ENCODE peak calls at places on chromosomes 4 and X, in six cellular contexts. One of them, this sample, is unnamed. For H3K4me1 and H3K9me2, the result is how much of the 10 kb centered on the place peaks cover.

GRCh38 chrX:50081282-50081955 is 119.4 kb downstream of the AKAP4 start:
- DNase-seq in HCT116: no peak
- DNase-seq in SK-N-SH: peak
- DNase-seq in PC-3: peak
- DNase-seq in Karpas-422: peak
- DNase-seq in GM23248: peak
- DNase-seq in this sample: no peak

GRCh38 chrX:13520441-13520840 is 49.0 kb upstream of the EGFL6 start:
- DNase-seq in SK-N-SH: no peak
- DNase-seq in PC-3: peak
- DNase-seq in HCT116: no peak
- DNase-seq in Karpas-422: no peak
- DNase-seq in GM23248: no peak
- DNase-seq in this sample: no peak

GRCh38 chrX:68139791-68140190 is 293.5 kb downstream of the OPHN1 start:
- DNase-seq in GM23248: peak
- DNase-seq in SK-N-SH: no peak
- DNase-seq in HCT116: no peak
- DNase-seq in Karpas-422: no peak
- DNase-seq in PC-3: no peak
- DNase-seq in this sample: no peak

GRCh38 chr4:101400096-101400495 is 52.8 kb upstream of the PPP3CA start:
- DNase-seq in GM23248: peak
- DNase-seq in HCT116: no peak
- DNase-seq in SK-N-SH: no peak
- DNase-seq in Karpas-422: no peak
- DNase-seq in PC-3: peak
- DNase-seq in this sample: no peak

GRCh38 chr4:23878912-23879732 is 10.7 kb downstream of the PPARGC1A start:
- DNase-seq in PC-3: no peak
- DNase-seq in GM23248: no peak
- DNase-seq in SK-N-SH: no peak
- DNase-seq in HCT116: no peak
- DNase-seq in Karpas-422: no peak
- DNase-seq in this sample: no peak

GRCh38 chr4:40927108-40927507 is 177.4 kb downstream of the NSUN7 start:
- DNase-seq in HCT116: no peak
- DNase-seq in PC-3: no peak
- DNase-seq in GM23248: no peak
- DNase-seq in Karpas-422: no peak
- DNase-seq in SK-N-SH: no peak
- DNase-seq in this sample: no peak

GRCh38 chr4:176587920-176588319 is 204.8 kb downstream of the VEGFC start:
- DNase-seq in GM23248: peak
- DNase-seq in SK-N-SH: no peak
- DNase-seq in Karpas-422: no peak
- DNase-seq in HCT116: no peak
- DNase-seq in PC-3: no peak
- DNase-seq in this sample: no peak

GRCh38 chr4:7956306-7957112 is 16.8 kb upstream of the AFAP1 start:
- DNase-seq in HCT116: no peak
- DNase-seq in SK-N-SH: peak
- DNase-seq in Karpas-422: no peak
- DNase-seq in GM23248: peak
- DNase-seq in PC-3: peak
- DNase-seq in this sample: no peak

GRCh38 chrX:119736206-119736764 is 22.1 kb upstream of the SOWAHD start:
- DNase-seq in PC-3: no peak
- DNase-seq in HCT116: no peak
- DNase-seq in SK-N-SH: no peak
- DNase-seq in GM23248: no peak
- DNase-seq in Karpas-422: no peak
- DNase-seq in this sample: no peak

GRCh38 chrX:123834116-123834515 is 25.7 kb upstream of the XIAP start:
- DNase-seq in HCT116: no peak
- DNase-seq in GM23248: no peak
- DNase-seq in SK-N-SH: no peak
- DNase-seq in Karpas-422: no peak
- DNase-seq in PC-3: no peak
- DNase-seq in this sample: no peak
- H3K4me1 ChIP-seq in HCT116: under half
- H3K4me1 ChIP-seq in GM23248: under half
- H3K4me1 ChIP-seq in SK-N-SH: under half
- H3K4me1 ChIP-seq in Karpas-422: under half
- H3K4me1 ChIP-seq in PC-3: under half
- H3K4me1 ChIP-seq in this sample: under half

DNA sequence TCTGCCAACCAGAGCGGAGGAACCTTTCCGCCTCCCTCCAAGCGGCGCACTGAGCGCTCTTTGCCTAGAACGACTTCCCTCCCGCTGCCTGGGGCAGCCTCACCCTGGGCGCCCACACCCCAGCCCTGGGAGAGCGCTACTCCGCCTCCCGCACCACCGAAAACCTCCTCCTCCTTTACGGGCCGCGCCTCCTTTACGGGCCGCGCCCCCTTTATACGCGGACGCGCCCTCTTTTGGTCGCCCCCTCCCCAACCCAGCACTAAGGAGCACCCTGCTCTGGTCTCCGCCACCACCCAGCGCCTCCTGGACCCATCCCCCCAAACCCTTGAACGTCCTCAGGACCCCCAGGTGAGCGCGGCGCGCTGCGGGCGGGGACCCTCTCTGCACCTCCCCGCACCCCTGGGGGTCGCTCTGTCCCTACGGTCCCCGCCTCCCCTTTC is 586 bp upstream of the NSG1 start:
- DNase-seq in HCT116: no peak
- DNase-seq in PC-3: no peak
- DNase-seq in Karpas-422: no peak
- DNase-seq in GM23248: no peak
- DNase-seq in SK-N-SH: peak
- DNase-seq in this sample: no peak
- H3K9ac ChIP-seq in HCT116: no peak
- H3K9ac ChIP-seq in PC-3: no peak
- H3K9ac ChIP-seq in Karpas-422: no peak
- H3K9ac ChIP-seq in GM23248: no peak
- H3K9ac ChIP-seq in SK-N-SH: peak
- H3K9ac ChIP-seq in this sample: no peak

GRCh38 chr4:38803833-38804653 is 548 bp downstream of the TLR1 start:
- DNase-seq in GM23248: no peak
- DNase-seq in SK-N-SH: no peak
- DNase-seq in HCT116: no peak
- DNase-seq in Karpas-422: peak
- DNase-seq in PC-3: peak
- DNase-seq in this sample: peak
- H3K9me2 ChIP-seq in GM23248: under half
- H3K9me2 ChIP-seq in SK-N-SH: under half
- H3K9me2 ChIP-seq in HCT116: under half
- H3K9me2 ChIP-seq in Karpas-422: under half
- H3K9me2 ChIP-seq in PC-3: under half
- H3K9me2 ChIP-seq in this sample: under half

DNA sequence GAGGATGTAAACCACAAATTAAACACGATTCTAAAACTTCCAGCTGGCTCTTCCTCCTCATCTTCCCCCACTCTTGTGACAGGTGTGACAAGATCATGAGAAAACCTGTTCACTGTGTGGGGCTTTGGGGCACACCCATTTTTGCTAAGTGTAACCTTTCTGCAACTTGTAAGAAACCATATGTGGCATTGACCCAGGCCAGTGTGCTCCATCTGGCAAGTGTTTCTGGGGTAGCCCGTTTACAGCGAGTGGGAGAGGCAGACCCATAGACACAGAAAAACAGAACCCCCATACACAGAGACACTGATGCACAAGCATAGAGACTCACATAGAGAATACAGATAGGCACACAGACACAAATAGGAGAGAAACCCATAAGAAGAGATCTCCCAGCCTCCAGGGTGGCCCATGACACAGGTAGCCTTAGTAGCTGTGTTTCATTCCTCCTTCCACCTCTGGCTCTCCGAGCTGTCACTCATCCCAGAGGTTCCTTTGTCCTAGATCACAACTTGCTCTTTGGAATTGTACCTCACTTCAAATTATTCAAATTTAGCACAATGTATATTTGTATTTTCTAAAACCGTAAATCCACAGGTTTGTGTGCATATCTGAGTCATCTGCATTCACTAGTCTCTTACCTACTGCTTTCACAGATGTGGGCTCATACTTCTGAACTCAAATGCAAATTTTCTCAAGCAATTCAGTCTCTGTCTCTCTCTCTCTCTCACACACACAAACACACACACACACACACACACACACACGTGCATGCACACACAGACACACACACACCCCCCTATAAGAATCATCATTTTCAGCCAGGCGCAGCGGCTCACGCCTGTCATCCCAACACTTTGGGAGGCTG is 114.4 kb downstream of the SH3KBP1 start:
- DNase-seq in GM23248: peak
- DNase-seq in HCT116: no peak
- DNase-seq in Karpas-422: peak
- DNase-seq in PC-3: peak
- DNase-seq in SK-N-SH: no peak
- DNase-seq in this sample: peak
- H3K4me1 ChIP-seq in GM23248: under half
- H3K4me1 ChIP-seq in HCT116: under half
- H3K4me1 ChIP-seq in Karpas-422: half or more
- H3K4me1 ChIP-seq in PC-3: under half
- H3K4me1 ChIP-seq in SK-N-SH: under half
- H3K4me1 ChIP-seq in this sample: half or more

GRCh38 chrX:30589146-30589888 is 11.8 kb upstream of the TASL start:
- DNase-seq in Karpas-422: peak
- DNase-seq in PC-3: no peak
- DNase-seq in HCT116: no peak
- DNase-seq in SK-N-SH: no peak
- DNase-seq in GM23248: no peak
- DNase-seq in this sample: no peak
- H3K9ac ChIP-seq in Karpas-422: no peak
- H3K9ac ChIP-seq in PC-3: no peak
- H3K9ac ChIP-seq in HCT116: no peak
- H3K9ac ChIP-seq in SK-N-SH: no peak
- H3K9ac ChIP-seq in GM23248: no peak
- H3K9ac ChIP-seq in this sample: no peak

This sample was measured in MM.1S.